ENCODE peak calls at places on chromosomes 6 and 20, in six cellular contexts. X is H9, N is IMR-90, G is H1, S is mesendoderm, Z is neuronal stem cell. C is an unnamed sample.

GRCh38 chr6:108752733-108753392 is 95.4 kb upstream of the ARMC2 start:
- DNase-seq in N (no peak), S (no peak), Z (no peak), X (no peak), G (no peak), C (no peak)

GRCh38 chr6:72939029-72939428 is 286.3 kb downstream of the KHDC1L start:
- DNase-seq in G (no peak), X (no peak), N (no peak), S (no peak), Z (no peak), C (no peak)

GRCh38 chr6:106134906-106135634 is 48.9 kb downstream of the PRDM1 start:
- DNase-seq in G (no peak), N (no peak), S (no peak), Z (no peak), X (no peak), C (peak)

GRCh38 chr6:134123666-134124208 is 71.3 kb upstream of the SLC2A12 start:
- DNase-seq in X (peak), N (peak), G (no peak), Z (peak), S (peak), C (peak)

GRCh38 chr20:9301129-9302072 is 213.0 kb upstream of the LAMP5 start:
- DNase-seq in N (peak), Z (no peak), G (no peak), S (no peak), X (no peak), C (peak)

GRCh38 chr20:10352934-10353866 is 80.8 kb downstream of the MKKS start:
- DNase-seq in S (peak), Z (no peak), X (no peak), N (no peak), G (no peak), C (peak)

GRCh38 chr20:37984018-37984785 is 49.1 kb downstream of the TTI1 start:
- DNase-seq in Z (no peak), N (no peak), S (no peak), G (no peak), X (no peak), C (no peak)

GRCh38 chr6:36177166-36177565 is 19.4 kb upstream of the BRPF3 start:
- DNase-seq in X (no peak), G (no peak), N (no peak), S (no peak), Z (no peak), C (no peak)

GRCh38 chr6:119148102-119148824 is 69.8 kb upstream of the FAM184A start:
- DNase-seq in S (peak), X (peak), Z (peak), N (peak), G (no peak), C (peak)

GRCh38 chr20:57901526-57901925 is 191.7 kb upstream of the PMEPA1 start:
- DNase-seq in Z (no peak), N (no peak), G (no peak), S (no peak), X (no peak), C (no peak)

GRCh38 chr6:35044145-35044745 is 96.9 kb downstream of the TCP11 start:
- DNase-seq in N (no peak), X (peak), G (no peak), Z (no peak), S (no peak), C (no peak)

GRCh38 chr20:56513807-56514150 is 10.8 kb upstream of the FAM209A start:
- DNase-seq in G (no peak), X (no peak), N (no peak), Z (no peak), S (no peak), C (no peak)
- H3K27ac ChIP-seq in G (no peak), X (no peak), N (no peak), Z (no peak), S (no peak), C (peak)

GRCh38 chr6:151263967-151264366 is 24.2 kb downstream of the AKAP12 start:
- DNase-seq in X (no peak), N (no peak), S (no peak), G (no peak), Z (no peak), C (no peak)
- H3K18ac ChIP-seq in X (no peak), N (no peak), S (no peak), G (no peak), Z (no peak), C (no peak)

DNA sequence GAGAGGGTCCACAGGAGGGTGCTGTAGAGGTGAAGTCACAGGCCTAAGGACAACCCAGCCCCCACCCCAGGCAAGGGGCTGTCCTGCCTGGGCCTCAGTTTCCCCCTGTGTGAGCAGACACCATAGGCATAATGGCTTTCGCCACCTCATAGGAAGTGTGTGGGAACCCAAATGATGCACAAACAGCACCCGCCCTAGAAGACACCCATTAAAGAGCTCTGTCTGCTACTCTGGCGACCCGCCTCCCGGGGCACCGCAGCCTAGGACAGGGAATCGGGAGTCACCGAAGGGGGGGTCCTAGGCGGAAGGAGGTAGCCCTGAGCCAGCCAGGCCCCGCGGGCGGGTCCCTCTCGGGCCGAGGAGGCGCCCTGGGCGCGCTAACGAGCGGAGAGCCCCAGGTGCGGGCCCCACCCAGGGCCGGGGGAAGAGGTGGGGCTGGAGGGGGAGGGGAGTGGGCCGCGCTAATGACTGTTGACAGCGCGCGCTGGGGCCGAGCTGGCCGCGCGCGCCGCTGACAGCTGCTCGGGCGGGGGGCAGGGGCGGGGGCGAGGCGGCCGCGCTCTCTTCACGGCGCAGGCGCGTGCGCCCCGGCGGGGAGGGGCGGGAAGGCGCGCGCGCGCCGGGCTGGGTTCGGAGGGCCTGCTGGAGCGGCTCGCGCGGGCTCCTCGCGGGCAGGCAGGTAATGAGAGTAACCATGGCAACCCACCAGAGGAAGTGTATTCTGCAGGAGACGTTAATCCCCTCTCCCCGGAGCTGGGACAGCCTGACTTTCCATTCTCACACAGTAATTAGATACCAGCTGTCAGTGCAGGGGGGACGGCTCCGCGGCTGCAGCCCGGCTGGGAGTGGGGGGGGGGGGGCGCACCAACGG is 48.9 kb downstream of the NOL4L start:
- DNase-seq in N (peak), S (peak), X (peak), G (no peak), Z (peak), C (no peak)
- H3K9ac ChIP-seq in N (no peak), S (peak), X (no peak), G (no peak), Z (peak), C (no peak)

GRCh38 chr6:22133352-22133751 is 163.5 kb downstream of the PRL start:
- DNase-seq in Z (no peak), S (no peak), N (no peak), X (no peak), G (no peak), C (no peak)
- H3K27ac ChIP-seq in Z (no peak), S (no peak), N (no peak), X (no peak), G (no peak), C (no peak)

DNA sequence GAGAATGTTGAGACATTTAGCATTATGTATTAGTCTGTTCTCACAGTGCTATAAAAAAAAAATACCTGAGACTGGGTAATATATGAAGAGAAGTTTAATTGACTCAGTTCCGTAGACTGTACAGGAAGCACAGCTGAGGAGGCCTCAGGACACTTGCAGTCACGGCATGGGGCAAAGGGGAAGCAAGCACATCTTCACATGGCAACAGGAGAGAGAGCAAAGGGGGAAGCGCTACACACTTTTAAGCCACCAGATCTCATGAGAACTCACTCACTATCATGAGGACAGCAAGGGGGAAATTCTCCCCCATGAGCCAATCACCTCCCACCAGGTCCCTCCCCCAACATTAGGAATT is 26.8 kb upstream of the TFAP2A start:
- DNase-seq in G (no peak), S (no peak), Z (no peak), X (no peak), N (no peak), C (no peak)
- H3K18ac ChIP-seq in G (no peak), S (no peak), Z (no peak), X (no peak), N (peak), C (peak)

DNA sequence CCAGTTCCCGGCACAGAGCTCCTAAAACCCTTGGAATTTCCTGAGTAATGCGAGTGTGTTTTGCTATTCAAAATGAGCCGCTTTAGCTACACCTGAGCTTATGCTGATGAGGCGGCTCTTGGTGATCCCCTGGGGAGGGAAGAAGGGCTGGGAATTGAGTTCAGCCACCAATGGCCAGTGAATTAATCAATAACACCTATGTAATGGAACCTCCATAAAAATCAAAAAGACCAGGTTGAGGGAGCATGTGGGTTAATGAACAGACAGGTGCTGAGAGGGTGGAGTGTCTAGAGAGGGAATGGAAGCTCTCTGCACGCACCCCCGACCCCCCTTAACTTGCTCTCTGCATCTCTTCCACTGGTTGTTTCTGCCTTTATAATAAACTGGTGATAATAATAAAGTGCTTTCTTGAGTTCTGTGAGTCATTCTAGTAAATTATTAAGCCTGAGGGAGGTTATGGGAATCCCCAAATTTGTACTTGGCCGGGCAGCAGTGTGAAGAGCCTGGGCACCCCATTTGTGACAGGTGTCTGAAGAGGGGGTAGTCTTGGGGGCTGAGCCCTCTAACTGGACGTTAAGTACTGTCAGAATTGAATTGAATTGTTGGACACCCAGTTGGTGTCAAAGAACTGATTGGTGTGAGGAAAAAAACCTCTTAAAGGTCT is 24.7 kb upstream of the SERPINB1 start:
- DNase-seq in Z (no peak), G (no peak), X (peak), N (no peak), S (peak), C (no peak)
- H3K9ac ChIP-seq in Z (no peak), G (no peak), X (no peak), N (no peak), S (no peak), C (peak)

DNA sequence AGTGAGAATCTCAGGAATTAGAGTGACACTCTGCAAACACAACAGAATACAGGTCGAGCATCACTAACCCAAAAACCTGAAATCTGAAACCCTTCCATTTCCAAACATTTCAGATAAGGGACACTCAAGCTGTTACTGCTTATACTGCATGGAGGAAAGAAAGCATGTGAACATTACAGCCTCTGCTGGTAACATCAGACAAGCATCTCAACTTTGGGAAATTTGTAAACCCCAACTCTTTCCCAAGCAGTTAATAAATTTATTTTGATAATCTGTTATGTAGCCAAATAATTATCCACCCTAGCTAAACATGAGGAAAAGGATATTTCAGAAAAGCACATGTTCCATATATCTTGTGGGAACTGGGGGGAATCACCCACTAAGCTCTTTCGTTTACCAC is 121.0 kb downstream of the MAP7 start:
- DNase-seq in Z (no peak), X (no peak), S (no peak), N (no peak), G (no peak), C (no peak)
- H3K27ac ChIP-seq in Z (no peak), X (no peak), S (no peak), N (no peak), G (no peak), C (no peak)

DNA sequence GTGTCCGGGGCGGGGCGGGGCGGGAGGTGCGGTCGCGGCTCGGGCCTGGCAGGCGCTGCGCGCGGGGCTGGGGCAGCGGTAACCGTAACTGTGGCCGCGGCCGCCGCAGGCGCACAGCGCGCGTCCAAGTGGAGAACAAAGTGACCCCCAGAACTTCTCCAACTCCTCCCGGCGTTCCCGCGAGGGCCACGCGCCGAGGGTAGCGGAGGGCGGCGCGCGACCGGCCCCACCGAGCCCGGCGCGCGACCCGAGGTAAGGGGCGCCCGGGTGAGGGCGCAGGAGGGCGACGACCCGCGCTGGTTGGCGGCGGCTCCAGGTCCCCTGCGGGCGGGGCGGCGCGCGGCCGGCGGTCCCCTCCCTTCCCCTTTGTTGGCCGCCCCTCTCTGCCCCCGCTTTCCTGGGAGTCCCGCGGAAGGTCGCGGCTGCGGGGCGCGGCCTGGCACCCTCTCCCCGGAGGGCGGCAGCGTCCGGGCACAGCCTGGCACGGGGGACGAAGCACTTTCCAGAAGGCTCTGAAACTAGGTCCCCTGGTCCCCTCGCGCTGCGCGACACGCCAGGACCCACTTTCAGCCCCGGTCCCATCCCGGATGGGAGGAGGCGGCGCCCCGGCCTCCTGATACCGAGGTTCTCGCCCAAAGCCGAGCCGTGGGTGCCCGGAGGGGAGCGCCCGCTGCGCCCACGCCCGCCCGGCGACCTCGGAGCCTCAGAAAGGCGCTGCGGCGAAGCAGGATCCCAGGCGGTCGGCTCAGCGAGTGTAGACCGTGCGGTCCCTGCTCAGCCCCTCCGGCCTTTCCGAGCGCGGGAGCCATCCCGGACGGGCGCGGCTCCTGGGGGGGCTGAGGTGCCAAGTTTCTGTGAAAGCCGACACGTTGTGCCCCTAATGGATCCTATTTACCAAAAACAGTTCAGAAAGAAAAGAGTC is at the start of gene TIAM2:
- DNase-seq in G (no peak), Z (peak), S (peak), N (no peak), X (peak), C (peak)
- H3K18ac ChIP-seq in G (peak), Z (peak), S (peak), N (peak), X (peak), C (peak)

GRCh38 chr20:47974234-47974878 is 189.1 kb upstream of the SULF2 start:
- DNase-seq in Z (no peak), G (no peak), X (no peak), S (no peak), N (no peak), C (no peak)

GRCh38 chr20:47972916-47973309 is 187.6 kb upstream of the SULF2 start:
- DNase-seq in X (no peak), S (no peak), Z (no peak), N (no peak), G (no peak), C (no peak)

GRCh38 chr20:47971321-47971781 is 186.1 kb upstream of the SULF2 start:
- DNase-seq in Z (no peak), S (no peak), N (no peak), G (no peak), X (no peak), C (no peak)

GRCh38 chr20:47970282-47970903 is 185.1 kb upstream of the SULF2 start:
- DNase-seq in N (no peak), Z (no peak), G (no peak), X (no peak), S (no peak), C (no peak)

DNA sequence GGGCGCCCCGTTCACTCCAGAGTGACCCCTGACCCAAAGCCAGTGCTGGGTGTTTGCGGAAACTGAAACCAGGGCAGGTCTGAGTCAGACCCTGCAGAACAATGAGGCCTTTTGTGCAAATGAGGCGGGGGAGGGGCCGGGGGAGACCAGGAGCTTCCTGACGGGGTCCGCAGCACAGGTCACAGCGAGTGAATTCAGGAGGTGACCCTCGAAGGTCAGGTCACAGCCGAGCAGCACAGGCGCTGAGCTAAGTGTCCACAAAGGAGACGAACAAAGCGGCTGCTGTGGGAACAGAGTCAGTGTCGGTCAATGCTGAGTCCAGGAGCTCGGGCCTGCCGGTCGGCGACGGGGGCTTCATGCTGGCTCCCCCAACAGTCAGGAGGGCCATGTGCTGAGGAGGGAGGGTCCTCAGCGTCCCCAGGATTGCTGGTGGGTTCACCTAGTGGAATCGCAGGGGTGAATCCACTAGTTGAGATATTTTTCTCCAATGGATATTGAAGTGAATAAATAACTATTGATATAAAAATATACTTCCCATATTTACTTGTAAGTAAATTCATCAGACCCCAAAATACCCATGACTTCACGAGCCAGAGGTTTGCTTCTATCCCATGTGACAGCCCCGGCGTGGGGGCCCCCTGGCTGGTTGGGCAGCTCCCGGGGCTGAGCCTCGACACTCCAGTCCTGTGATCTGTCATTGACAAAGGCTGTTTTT is 188.4 kb upstream of the SULF2 start:
- DNase-seq in S (peak), X (peak), Z (peak), N (no peak), G (peak), C (no peak)
- H3K9ac ChIP-seq in S (no peak), X (no peak), Z (no peak), N (no peak), G (no peak), C (no peak)

GRCh38 chr20:35200255-35200654 is 26.2 kb upstream of the MMP24 start:
- DNase-seq in G (no peak), Z (no peak), N (peak), S (no peak), X (no peak), C (peak)
- H3K27ac ChIP-seq in G (no peak), Z (no peak), N (no peak), S (no peak), X (no peak), C (no peak)